ENCODE peak calls at places on chromosomes 4 and X, in four cellular contexts. K is WERI-Rb-1, Z is AG04450, C is prostate gland. G is an unnamed sample.

GRCh38 chrX:130100180-130100579 is 10.1 kb downstream of the ELF4 start:
- DNase-seq in Z (no peak), K (no peak), C (no peak), G (no peak)

GRCh38 chrX:38285649-38286048 is 41.7 kb downstream of the RPGR start:
- DNase-seq in Z (no peak), K (no peak), C (no peak), G (no peak)

GRCh38 chr4:114077610-114078009 is 98.2 kb upstream of the ARSJ start:
- DNase-seq in C (no peak), K (no peak), Z (peak; percentile 59), G (no peak)

GRCh38 chr4:143375326-143376073 is 38.8 kb downstream of the GAB1 start:
- DNase-seq in C (no peak), Z (no peak), K (peak; percentile 34), G (peak; percentile 71)

GRCh38 chr4:31235961-31236360 is 515.8 kb downstream of the PCDH7 start:
- DNase-seq in C (no peak), K (no peak), Z (no peak), G (no peak)

GRCh38 chrX:17535229-17535628 is 160.2 kb downstream of the NHS start:
- DNase-seq in Z (no peak), C (no peak), K (peak; percentile 50), G (peak; percentile 49)

GRCh38 chr4:7828011-7828720 is 111.5 kb downstream of the AFAP1 start:
- DNase-seq in C (peak; percentile 26), Z (peak; percentile 97), K (no peak), G (peak; percentile 61)

GRCh38 chrX:53093177-53093655 is 726 bp upstream of the KANTR start:
- DNase-seq in Z (no peak), K (peak; percentile 79), C (peak; percentile 66), G (peak; percentile 76)

GRCh38 chr4:175453456-175453855 is 358.6 kb downstream of the GPM6A start:
- DNase-seq in C (no peak), Z (no peak), K (peak; percentile 41), G (no peak)

GRCh38 chr4:4480205-4480604 is 61.6 kb downstream of the STX18 start:
- DNase-seq in Z (no peak), K (no peak), C (no peak), G (no peak)

GRCh38 chrX:123424546-123424945 is 240.5 kb downstream of the GRIA3 start:
- DNase-seq in K (no peak), Z (no peak), C (no peak), G (no peak)

GRCh38 chr4:97153042-97153441 is 990.2 kb downstream of the STPG2 start:
- DNase-seq in Z (no peak), C (no peak), K (peak; percentile 32), G (peak; percentile 54)

GRCh38 chr4:109764376-109764775 is 34.5 kb upstream of the PLA2G12A start:
- DNase-seq in Z (no peak), K (no peak), C (no peak), G (no peak)

GRCh38 chr4:94448815-94449375 is 2.8 kb upstream of the PDLIM5 start:
- DNase-seq in C (no peak), Z (no peak), K (no peak), G (no peak)

GRCh38 chr4:181674315-181674714 is 568.9 kb upstream of the TENM3 start:
- DNase-seq in Z (no peak), K (no peak), C (no peak), G (no peak)

GRCh38 chrX:109382332-109382731 is 99.6 kb downstream of the GUCY2F start:
- DNase-seq in Z (no peak), K (no peak), C (no peak), G (no peak)

GRCh38 chrX:72245461-72246089 is 6.7 kb upstream of the ERCC6L start:
- DNase-seq in C (peak; percentile 30), Z (no peak), K (peak; percentile 80), G (peak; percentile 23)

GRCh38 chr4:119872344-119873031 is 194.2 kb downstream of the MAD2L1 start:
- DNase-seq in K (no peak), Z (no peak), C (no peak), G (no peak)

GRCh38 chrX:133056341-133056740 is 40.6 kb downstream of the USP26 start:
- DNase-seq in K (no peak), C (no peak), Z (no peak), G (no peak)

GRCh38 chrX:151701531-151701930 is 6.3 kb downstream of the PRRG3 start:
- DNase-seq in K (no peak), C (no peak), Z (no peak), G (no peak)

GRCh38 chr4:120078216-120078615 is 11.6 kb upstream of the MAD2L1 start:
- DNase-seq in Z (no peak), K (no peak), C (no peak), G (no peak)

DNA sequence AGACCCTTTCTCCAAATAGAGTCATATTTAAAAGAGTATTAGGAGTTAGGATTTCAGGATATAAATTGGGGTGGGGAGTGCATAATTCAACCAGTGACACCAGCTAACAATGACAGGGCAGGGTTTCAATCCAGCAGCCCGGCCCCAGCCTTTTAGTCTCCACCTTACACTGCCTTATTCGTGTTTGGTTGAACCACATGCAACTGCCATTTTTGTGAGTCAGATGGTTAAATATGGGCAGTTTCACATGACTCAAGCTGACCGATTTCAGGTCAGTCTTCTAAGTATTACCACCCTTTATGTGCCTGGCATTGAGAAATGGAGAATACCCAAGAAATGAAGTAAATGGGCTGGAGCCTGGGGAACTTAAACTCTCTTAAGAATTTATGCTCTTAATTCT is 102.8 kb downstream of the STOX2 start:
- DNase-seq in C (no peak), Z (no peak), K (no peak), G (no peak)
- TF ChIP-seq CTCF in C (no peak), Z (no peak), K (no peak), G (no peak)

DNA sequence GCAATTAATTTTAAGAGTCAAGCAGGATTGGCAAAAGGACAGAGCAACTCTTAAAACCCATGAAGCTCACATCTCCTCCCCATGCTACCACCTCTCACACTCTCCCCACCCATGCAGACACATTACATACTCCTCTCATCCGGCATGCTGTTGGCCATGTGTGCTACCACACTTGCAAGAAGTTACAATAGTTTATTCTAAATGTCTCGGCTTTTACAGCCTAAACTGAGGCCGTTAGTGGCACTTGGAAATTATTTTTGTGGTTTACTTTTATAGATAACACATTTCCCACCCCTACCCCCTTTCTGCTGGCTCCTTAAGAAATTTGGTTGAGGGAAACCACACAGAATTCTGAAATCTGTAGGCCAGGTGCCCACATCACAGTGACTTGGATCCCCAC is 141.1 kb upstream of the HHIP start:
- DNase-seq in Z (no peak), C (no peak), K (no peak), G (no peak)
- H3K27ac ChIP-seq in Z (no peak overlapping the region), C (no peak overlapping the region), K (no peak overlapping the region), G (no peak overlapping the region)

GRCh38 chrX:105150036-105150435 is 70.5 kb downstream of the TEX13A start:
- DNase-seq in C (no peak), K (no peak), Z (no peak), G (no peak)
- TF ChIP-seq CTCF in C (no peak), K (no peak), Z (no peak), G (no peak)

DNA sequence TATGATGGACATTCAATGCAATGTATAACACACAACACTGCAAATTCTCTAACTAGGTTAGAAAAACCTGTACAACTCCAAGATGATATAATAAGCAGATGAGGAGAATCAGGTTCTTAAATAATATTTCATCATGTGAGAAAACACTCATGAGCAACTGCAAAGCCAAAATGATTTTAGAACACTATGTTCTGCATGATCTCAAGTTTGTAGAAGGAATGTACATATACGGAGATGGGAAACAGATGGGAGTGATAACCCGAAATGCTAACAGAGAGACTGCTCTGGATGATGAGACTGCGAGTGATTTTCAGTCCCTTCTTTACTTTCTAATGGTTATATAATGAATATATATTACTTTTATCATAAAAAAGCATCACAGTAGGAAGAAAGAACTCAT is 80.9 kb downstream of the PCYT1B start:
- DNase-seq in C (no peak), Z (no peak), K (no peak), G (no peak)
- H3K27ac ChIP-seq in C (no peak overlapping the region), Z (no peak overlapping the region), K (no peak overlapping the region), G (no peak overlapping the region)

G was measured in MM.1S.